ENCODE peak calls at places on chromosomes 4 and X, in five cellular contexts. Q is GM12892, K is H1, R is K562, C is SK-N-SH. S is an unnamed sample.

GRCh38 chr4:174460684-174461083 is 61.6 kb downstream of the HPGD start:
- DNase-seq in K (no peak), Q (no peak), R (no peak), C (no peak), S (no peak)

GRCh38 chr4:182206916-182207315 is 36.3 kb upstream of the TENM3 start:
- DNase-seq in R (no peak), Q (no peak), C (no peak), K (no peak), S (no peak)

GRCh38 chr4:186789671-186790070 is 66.0 kb upstream of the FAT1 start:
- DNase-seq in K (no peak), R (no peak), C (no peak), Q (no peak), S (no peak)

GRCh38 chr4:113869743-113870375 is 108.3 kb upstream of the CAMK2D start:
- DNase-seq in Q (no peak), K (no peak), C (no peak), R (no peak), S (no peak)

GRCh38 chrX:48468693-48469691 is 1.1 kb downstream of the SLC38A5 start:
- DNase-seq in K (peak; percentile 61), R (peak; percentile 44), C (no peak), Q (no peak), S (no peak)

GRCh38 chr4:81522711-81523110 is 51.0 kb upstream of the RASGEF1B start:
- DNase-seq in C (no peak), Q (no peak), R (no peak), K (no peak), S (no peak)

GRCh38 chrX:3175659-3176438 is 134.6 kb downstream of the ARSF start:
- DNase-seq in C (no peak), K (no peak), Q (no peak), R (no peak), S (no peak)

GRCh38 chr4:71187399-71188196 is 151.2 kb upstream of the SLC4A4 start:
- DNase-seq in K (peak; percentile 73), R (no peak), C (no peak), Q (no peak), S (no peak)

GRCh38 chr4:47704693-47705325 is 133.1 kb downstream of the CORIN start:
- DNase-seq in K (no peak), Q (no peak), R (no peak), C (peak; percentile 58), S (no peak)

GRCh38 chr4:87543835-87544461 is 14.8 kb upstream of the SPARCL1 start:
- DNase-seq in K (no peak), R (no peak), Q (no peak), C (peak; percentile 34), S (no peak)

GRCh38 chr4:110615366-110616161 is 7.3 kb downstream of the PITX2 start:
- DNase-seq in K (peak; percentile 85), Q (no peak), C (no peak), R (no peak), S (no peak)

GRCh38 chrX:95330292-95330691 is 1354.3 kb upstream of the DIAPH2 start:
- DNase-seq in C (no peak), R (no peak), K (no peak), Q (no peak), S (no peak)

GRCh38 chrX:73765776-73766465 is 202.9 kb downstream of the CHIC1 start:
- DNase-seq in R (no peak), Q (no peak), C (no peak), K (no peak), S (no peak)

GRCh38 chr4:113481820-113482219 is 279.7 kb downstream of the CAMK2D start:
- DNase-seq in C (no peak), K (no peak), R (no peak), Q (no peak), S (no peak)

GRCh38 chr4:10281996-10282395 is 165.4 kb upstream of the WDR1 start:
- DNase-seq in K (no peak), C (no peak), R (no peak), Q (no peak), S (no peak)

GRCh38 chr4:150722908-150723362 is 141.0 kb downstream of the MAB21L2 start:
- DNase-seq in Q (no peak), K (no peak), C (no peak), R (no peak), S (no peak)

GRCh38 chrX:46755656-46756055 is 3.3 kb downstream of the SLC9A7 start:
- DNase-seq in C (no peak), Q (no peak), R (no peak), K (no peak), S (no peak)

GRCh38 chrX:40423299-40423698 is 157.5 kb upstream of the ATP6AP2 start:
- DNase-seq in R (no peak), C (no peak), Q (no peak), K (no peak), S (no peak)

GRCh38 chr4:85081196-85081595 is 114.7 kb upstream of the WDFY3 start:
- DNase-seq in K (no peak), Q (no peak), R (no peak), C (no peak), S (no peak)

GRCh38 chrX:84907324-84907946 is 96.2 kb upstream of the APOOL start:
- DNase-seq in Q (no peak), R (no peak), K (no peak), C (peak; percentile 1), S (no peak)

GRCh38 chrX:150365051-150365952 is 2.2 kb downstream of the MAMLD1 start:
- DNase-seq in C (peak; percentile 78), R (peak; percentile 47), K (peak; percentile 83), Q (no peak), S (peak; percentile 12)

GRCh38 chr4:67909910-67910905 is 26.4 kb upstream of the TMPRSS11D start:
- DNase-seq in C (no peak), R (peak; percentile 14), Q (no peak), K (no peak), S (no peak)

GRCh38 chr4:64747919-64748715 is 338.9 kb upstream of the TECRL start:
- DNase-seq in Q (no peak), K (no peak), C (no peak), R (no peak), S (no peak)

GRCh38 chr4:99735822-99736221 is 78.2 kb upstream of the C4orf54 start:
- DNase-seq in Q (no peak), C (no peak), K (no peak), R (no peak), S (no peak)

GRCh38 chr4:84530449-84530848 is 31.4 kb upstream of the NKX6-1 start:
- DNase-seq in Q (no peak), C (no peak), K (no peak), R (no peak), S (no peak)

GRCh38 chr4:80138556-80139538 is 58.5 kb upstream of the PRDM8 start:
- DNase-seq in K (no peak), R (no peak), Q (no peak), C (no peak), S (peak; percentile 9)

GRCh38 chr4:149371021-149371420 is 444.6 kb downstream of the IQCM start:
- DNase-seq in C (peak; percentile 3), K (no peak), Q (no peak), R (no peak), S (peak; percentile 0)

GRCh38 chr4:168631241-168632151 is 134.6 kb downstream of the PALLD start:
- DNase-seq in K (peak; percentile 83), Q (no peak), C (peak; percentile 87), R (no peak), S (no peak)

GRCh38 chr4:174036111-174036510 is 247.4 kb downstream of the FBXO8 start:
- DNase-seq in K (no peak), Q (no peak), R (no peak), C (no peak), S (no peak)

GRCh38 chrX:143837444-143837843 is 46.4 kb upstream of the UBE2NL start:
- DNase-seq in K (no peak), Q (no peak), C (no peak), R (no peak), S (no peak)

GRCh38 chrX:110412971-110413726 is 54.5 kb downstream of the RTL9 start:
- DNase-seq in C (peak; percentile 74), R (peak; percentile 83), K (peak; percentile 75), Q (peak; percentile 44), S (peak; percentile 15)

DNA sequence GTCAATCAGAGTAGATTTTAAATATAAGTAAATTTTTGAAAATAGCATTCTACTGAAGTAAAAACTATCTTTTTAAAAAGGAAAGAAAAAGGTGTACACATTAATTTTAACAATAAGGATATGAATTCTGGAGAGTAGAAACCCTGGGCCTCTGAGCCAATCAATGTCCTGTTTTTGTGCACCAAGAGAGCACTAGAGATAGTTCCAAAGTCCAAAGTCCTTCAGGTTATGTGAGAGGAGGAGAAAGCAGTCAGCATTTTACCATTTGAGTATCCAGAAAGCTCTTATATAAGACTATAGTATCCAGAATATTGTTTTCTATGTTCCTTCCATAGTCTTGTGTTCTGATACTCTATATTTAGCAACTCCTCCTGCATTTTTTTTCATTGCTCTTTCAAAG is 3.3 kb upstream of the TCEAL8 start:
- DNase-seq in R (no peak), K (no peak), C (no peak), Q (no peak), S (no peak)
- TF ChIP-seq TAF1 in R (no peak), K (no peak), C (no peak), Q (no peak), S (no peak)

GRCh38 chr4:2395584-2395983 is 22.9 kb downstream of the ZFYVE28 start:
- DNase-seq in R (peak; percentile 79), C (no peak), K (no peak), Q (no peak), S (no peak)
- TF ChIP-seq POLR2AphosphoS5 in R (peak; percentile 65), C (no peak), K (no peak), Q (no peak), S (no peak)

DNA sequence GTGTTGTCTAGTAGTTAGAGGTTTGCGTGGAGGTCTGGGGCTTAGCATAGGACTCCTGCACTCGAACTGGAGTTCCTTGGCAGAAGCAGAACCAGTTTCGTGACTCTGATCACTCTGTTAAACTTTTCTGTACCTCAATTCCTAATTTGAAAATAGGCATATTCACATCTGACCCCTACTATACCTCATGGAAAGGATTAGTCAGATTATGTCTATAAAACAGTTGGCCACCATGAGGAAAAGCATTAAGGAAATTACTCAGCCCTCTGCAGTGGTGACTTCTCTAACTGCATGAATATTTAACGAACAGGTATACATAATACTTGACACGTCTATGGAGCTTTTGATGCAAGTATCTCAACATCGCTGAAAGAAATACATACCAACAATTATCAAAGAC is 243.4 kb downstream of the MGST2 start:
- DNase-seq in K (no peak), C (no peak), Q (no peak), R (no peak), S (no peak)
- TF ChIP-seq TAF1 in K (no peak), C (no peak), Q (no peak), R (no peak), S (no peak)

DNA sequence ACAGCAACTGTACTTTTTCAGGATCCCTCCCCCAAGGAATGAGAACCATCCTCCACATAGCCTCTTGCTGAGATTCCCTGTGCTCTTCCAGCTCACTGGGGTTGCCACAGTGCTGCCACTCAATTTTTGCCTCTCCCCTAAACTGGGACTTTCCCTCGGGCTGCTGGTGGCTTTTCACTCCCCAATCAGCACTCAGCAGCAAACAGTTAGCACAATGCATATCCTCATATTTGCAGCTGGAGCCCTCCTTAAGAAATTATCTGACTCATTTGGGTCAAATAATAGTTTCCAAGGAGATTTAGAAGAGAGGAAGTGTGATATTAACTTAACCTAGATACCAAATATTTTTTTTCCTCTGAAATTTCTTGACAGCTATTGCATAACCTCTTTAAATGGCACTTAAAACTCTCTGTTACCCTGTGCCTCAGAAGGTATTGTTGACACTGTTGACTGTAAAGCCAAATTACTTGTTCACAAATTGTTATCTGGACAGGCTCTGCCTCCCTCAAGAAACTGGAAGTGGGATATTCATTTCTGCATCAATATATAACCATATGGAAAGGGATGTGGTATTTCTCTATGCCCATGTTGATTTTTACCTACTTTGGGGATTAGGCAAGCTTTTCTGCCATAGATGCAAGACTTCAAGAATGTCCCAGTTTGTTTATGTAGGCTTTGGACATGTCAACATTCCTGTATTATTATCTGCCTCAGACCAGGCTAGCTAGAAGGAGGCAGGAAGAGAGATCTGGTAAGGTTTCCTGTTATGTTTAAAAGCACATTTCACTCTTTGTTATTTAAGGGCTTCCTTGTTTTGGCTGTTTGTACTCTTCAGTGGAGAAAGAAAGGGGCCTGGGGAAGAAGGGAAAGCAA is 58.0 kb downstream of the SEPTIN11 start:
- DNase-seq in Q (no peak), R (no peak), K (no peak), C (no peak), S (no peak)
- TF ChIP-seq POLR2AphosphoS5 in Q (no peak), R (no peak), K (no peak), C (no peak), S (no peak)